ENCODE peak calls at places on chromosomes 2 and 18, in eight cellular contexts. W, R, K, O, Z, A, G and X are unnamed samples.

GRCh38 chr2:10328667-10329583 is 26.2 kb downstream of the HPCAL1 start:
- DNase-seq in O (no peak), A (no peak), R (no peak), Z (no peak), G (no peak), K (no peak), W (no peak), X (no peak)

GRCh38 chr2:17879137-17879912 is 858 bp downstream of the KCNS3 start:
- DNase-seq in K (peak), Z (peak), W (peak), G (no peak), A (peak), O (no peak), R (no peak), X (no peak)

GRCh38 chr2:20123871-20124594 is 72.6 kb upstream of the LAPTM4A start:
- DNase-seq in A (no peak), R (no peak), K (no peak), G (no peak), O (no peak), Z (no peak), W (no peak), X (no peak)

GRCh38 chr18:67484458-67484857 is 32.1 kb downstream of the DSEL start:
- DNase-seq in G (no peak), R (no peak), K (no peak), O (no peak), A (no peak), W (no peak), Z (no peak), X (no peak)

GRCh38 chr2:48508461-48509124 is 21.4 kb upstream of the STON1 start:
- DNase-seq in W (no peak), Z (peak), O (no peak), K (no peak), A (peak), G (peak), R (no peak), X (no peak)

GRCh38 chr2:115422004-115422634 is 979.7 kb downstream of the DPP10 start:
- DNase-seq in R (no peak), G (no peak), O (no peak), Z (no peak), K (no peak), A (no peak), W (no peak), X (no peak)

GRCh38 chr18:69401475-69402218 is 959 bp downstream of the DOK6 start:
- DNase-seq in W (peak), K (no peak), R (no peak), Z (peak), G (no peak), A (no peak), O (no peak), X (no peak)

GRCh38 chr2:218291318-218291933 is 877 bp downstream of the TMBIM1 start:
- DNase-seq in O (no peak), K (peak), A (no peak), W (no peak), R (no peak), G (no peak), Z (peak), X (no peak)

GRCh38 chr18:58132595-58133191 is 88.7 kb downstream of the NEDD4L start:
- DNase-seq in W (no peak), K (no peak), G (no peak), Z (no peak), O (no peak), A (no peak), R (no peak), X (no peak)

GRCh38 chr2:86521922-86522321 is 41.3 kb downstream of the CHMP3 start:
- DNase-seq in R (no peak), A (no peak), W (no peak), K (no peak), Z (no peak), O (no peak), G (no peak), X (no peak)